ENCODE peak calls at places on chromosome 12, in six cellular contexts. One of them, this sample, is unnamed.
A peak's percentile ranks its signal among the peaks of the same experiment; 100 is the strongest.

GRCh38 chr12:32595251-32595650 is 83.8 kb upstream of the DNM1L start:
- DNase-seq in CD8-positive, alpha-beta memory T cell: no peak
- DNase-seq in GM23338: no peak
- DNase-seq in IMR-90: peak; percentile 82
- DNase-seq in adipocyte: peak; percentile 47
- DNase-seq in ovary: no peak
- DNase-seq in this sample: no peak

GRCh38 chr12:43832506-43833168 is 3.2 kb upstream of the TMEM117 start:
- DNase-seq in CD8-positive, alpha-beta memory T cell: no peak
- DNase-seq in GM23338: no peak
- DNase-seq in IMR-90: no peak
- DNase-seq in adipocyte: no peak
- DNase-seq in ovary: no peak
- DNase-seq in this sample: no peak

GRCh38 chr12:124453419-124454351 is 113.7 kb downstream of the NCOR2 start:
- DNase-seq in CD8-positive, alpha-beta memory T cell: peak; percentile 84
- DNase-seq in GM23338: no peak
- DNase-seq in IMR-90: peak; percentile 55
- DNase-seq in adipocyte: peak; percentile 51
- DNase-seq in ovary: no peak
- DNase-seq in this sample: peak; percentile 94

GRCh38 chr12:117671734-117672133 is 297.1 kb downstream of the KSR2 start:
- DNase-seq in CD8-positive, alpha-beta memory T cell: no peak
- DNase-seq in GM23338: peak; percentile 91
- DNase-seq in IMR-90: no peak
- DNase-seq in adipocyte: no peak
- DNase-seq in ovary: no peak
- DNase-seq in this sample: peak; percentile 43

GRCh38 chr12:29282452-29282851 is 98.5 kb downstream of the ERGIC2 start:
- DNase-seq in CD8-positive, alpha-beta memory T cell: no peak
- DNase-seq in GM23338: no peak
- DNase-seq in IMR-90: no peak
- DNase-seq in adipocyte: no peak
- DNase-seq in ovary: no peak
- DNase-seq in this sample: no peak

GRCh38 chr12:67469666-67470065 is 178.9 kb upstream of the DYRK2 start:
- DNase-seq in CD8-positive, alpha-beta memory T cell: no peak
- DNase-seq in GM23338: peak; percentile 54
- DNase-seq in IMR-90: no peak
- DNase-seq in adipocyte: no peak
- DNase-seq in ovary: no peak
- DNase-seq in this sample: no peak

GRCh38 chr12:40188558-40189320 is 36.1 kb upstream of the LRRK2 start:
- DNase-seq in CD8-positive, alpha-beta memory T cell: no peak
- DNase-seq in GM23338: no peak
- DNase-seq in IMR-90: no peak
- DNase-seq in adipocyte: no peak
- DNase-seq in ovary: no peak
- DNase-seq in this sample: no peak

GRCh38 chr12:114316076-114316475 is 89.9 kb downstream of the TBX5 start:
- DNase-seq in CD8-positive, alpha-beta memory T cell: no peak
- DNase-seq in GM23338: peak; percentile 15
- DNase-seq in IMR-90: peak; percentile 84
- DNase-seq in adipocyte: peak; percentile 52
- DNase-seq in ovary: no peak
- DNase-seq in this sample: no peak

GRCh38 chr12:13718271-13718670 is 263.1 kb downstream of the GRIN2B start:
- DNase-seq in CD8-positive, alpha-beta memory T cell: no peak
- DNase-seq in GM23338: no peak
- DNase-seq in IMR-90: no peak
- DNase-seq in adipocyte: no peak
- DNase-seq in ovary: no peak
- DNase-seq in this sample: no peak

GRCh38 chr12:674272-674781 is 11.1 kb upstream of the NINJ2 start:
- DNase-seq in CD8-positive, alpha-beta memory T cell: peak; percentile 49
- DNase-seq in GM23338: no peak
- DNase-seq in IMR-90: peak; percentile 16
- DNase-seq in adipocyte: no peak
- DNase-seq in ovary: no peak
- DNase-seq in this sample: no peak

GRCh38 chr12:2455410-2455809 is 339.4 kb upstream of the FKBP4 start:
- DNase-seq in CD8-positive, alpha-beta memory T cell: no peak
- DNase-seq in GM23338: no peak
- DNase-seq in IMR-90: no peak
- DNase-seq in adipocyte: no peak
- DNase-seq in ovary: no peak
- DNase-seq in this sample: no peak
- H3K4me1 ChIP-seq in CD8-positive, alpha-beta memory T cell: no peaks in the 10 kb centered on the region
- H3K4me1 ChIP-seq in GM23338: no peaks in the 10 kb centered on the region
- H3K4me1 ChIP-seq in IMR-90: peaks cover 4% of the 10 kb centered on the region
- H3K4me1 ChIP-seq in adipocyte: peaks cover 16% of the 10 kb centered on the region
- H3K4me1 ChIP-seq in ovary: no peaks in the 10 kb centered on the region
- H3K4me1 ChIP-seq in this sample: peaks cover 2% of the 10 kb centered on the region

GRCh38 chr12:104172564-104172935 is 34.5 kb upstream of the NFYB start:
- DNase-seq in CD8-positive, alpha-beta memory T cell: no peak
- DNase-seq in GM23338: no peak
- DNase-seq in IMR-90: no peak
- DNase-seq in adipocyte: no peak
- DNase-seq in ovary: no peak
- DNase-seq in this sample: no peak
- H3K4me1 ChIP-seq in CD8-positive, alpha-beta memory T cell: no peaks in the 10 kb centered on the region
- H3K4me1 ChIP-seq in GM23338: no peaks in the 10 kb centered on the region
- H3K4me1 ChIP-seq in IMR-90: no peaks in the 10 kb centered on the region
- H3K4me1 ChIP-seq in adipocyte: peaks cover 9% of the 10 kb centered on the region
- H3K4me1 ChIP-seq in ovary: peaks cover 1% of the 10 kb centered on the region
- H3K4me1 ChIP-seq in this sample: no peaks in the 10 kb centered on the region

GRCh38 chr12:66194122-66194521 is 5.1 kb downstream of the IRAK3 start:
- DNase-seq in CD8-positive, alpha-beta memory T cell: no peak
- DNase-seq in GM23338: no peak
- DNase-seq in IMR-90: no peak
- DNase-seq in adipocyte: no peak
- DNase-seq in ovary: no peak
- DNase-seq in this sample: no peak
- H3K4me1 ChIP-seq in CD8-positive, alpha-beta memory T cell: no peaks in the 10 kb centered on the region
- H3K4me1 ChIP-seq in GM23338: peaks cover 29% of the 10 kb centered on the region
- H3K4me1 ChIP-seq in IMR-90: no peaks in the 10 kb centered on the region
- H3K4me1 ChIP-seq in adipocyte: peaks cover 43% of the 10 kb centered on the region
- H3K4me1 ChIP-seq in ovary: no peaks in the 10 kb centered on the region
- H3K4me1 ChIP-seq in this sample: peaks cover 7% of the 10 kb centered on the region

DNA sequence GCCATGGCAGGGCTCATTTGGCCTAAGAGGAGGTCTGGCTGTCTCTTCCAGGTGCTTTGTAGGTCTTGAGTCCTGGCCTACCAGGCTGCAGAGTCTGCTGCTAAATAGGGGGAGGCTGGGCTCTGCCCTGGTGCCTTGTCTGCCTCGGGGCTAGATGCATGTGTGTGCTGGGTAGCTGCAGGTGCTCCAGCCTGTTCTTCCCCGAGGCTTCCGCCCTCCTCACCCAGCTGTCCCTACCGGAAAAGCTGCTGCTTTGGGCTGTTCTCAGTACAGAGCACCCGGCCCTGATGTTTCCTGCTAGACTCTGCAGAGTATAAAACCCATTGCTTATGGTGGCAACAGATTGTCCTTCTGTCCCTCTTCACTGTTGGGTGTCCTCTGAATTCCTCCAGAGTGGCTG is 37.7 kb downstream of the RAB35 start:
- DNase-seq in CD8-positive, alpha-beta memory T cell: no peak
- DNase-seq in GM23338: no peak
- DNase-seq in IMR-90: no peak
- DNase-seq in adipocyte: no peak
- DNase-seq in ovary: no peak
- DNase-seq in this sample: peak; percentile 4
- H3K4me1 ChIP-seq in CD8-positive, alpha-beta memory T cell: peaks cover 15% of the 10 kb centered on the region
- H3K4me1 ChIP-seq in GM23338: no peaks in the 10 kb centered on the region
- H3K4me1 ChIP-seq in IMR-90: no peaks in the 10 kb centered on the region
- H3K4me1 ChIP-seq in adipocyte: no peaks in the 10 kb centered on the region
- H3K4me1 ChIP-seq in ovary: no peaks in the 10 kb centered on the region
- H3K4me1 ChIP-seq in this sample: no peaks in the 10 kb centered on the region

DNA sequence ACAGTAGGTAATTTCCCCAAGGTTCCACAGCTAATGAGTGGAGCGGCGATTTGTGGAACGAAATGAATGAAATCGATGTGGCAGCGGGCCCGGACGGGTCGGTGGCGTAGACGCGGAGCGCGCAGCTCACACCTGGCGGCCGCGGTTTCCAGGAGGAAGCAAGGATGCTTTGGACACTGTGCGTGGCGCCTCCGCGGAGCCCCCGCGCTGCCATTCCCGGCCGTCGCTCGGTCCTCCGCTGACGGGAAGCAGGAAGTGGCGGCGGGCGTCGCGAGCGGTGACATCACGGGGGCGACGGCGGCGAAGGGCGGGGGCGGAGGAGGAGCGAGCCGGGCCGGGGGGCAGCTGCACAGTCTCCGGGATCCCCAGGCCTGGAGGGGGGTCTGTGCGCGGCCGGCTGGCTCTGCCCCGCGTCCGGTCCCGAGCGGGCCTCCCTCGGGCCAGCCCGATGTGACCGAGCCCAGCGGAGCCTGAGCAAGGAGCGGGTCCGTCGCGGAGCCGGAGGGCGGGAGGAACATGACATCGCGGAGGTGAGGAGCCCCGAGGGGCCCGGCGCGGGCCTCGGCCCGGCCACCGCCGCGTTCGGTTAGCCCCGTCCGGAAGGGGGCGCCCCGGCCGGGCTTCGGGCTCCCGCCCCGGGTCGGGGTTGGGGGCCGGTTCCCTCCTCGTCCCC is at the start of gene PTPN11:
- DNase-seq in CD8-positive, alpha-beta memory T cell: peak; percentile 86
- DNase-seq in GM23338: peak; percentile 88
- DNase-seq in IMR-90: peak; percentile 69
- DNase-seq in adipocyte: peak; percentile 93
- DNase-seq in ovary: peak; percentile 84
- DNase-seq in this sample: peak; percentile 96
- H3K4me1 ChIP-seq in CD8-positive, alpha-beta memory T cell: peaks cover 26% of the 10 kb centered on the region
- H3K4me1 ChIP-seq in GM23338: peaks cover 16% of the 10 kb centered on the region
- H3K4me1 ChIP-seq in IMR-90: peaks cover 5% of the 10 kb centered on the region
- H3K4me1 ChIP-seq in adipocyte: peaks cover 35% of the 10 kb centered on the region
- H3K4me1 ChIP-seq in ovary: peaks cover 4% of the 10 kb centered on the region
- H3K4me1 ChIP-seq in this sample: peaks cover 5% of the 10 kb centered on the region